ENCODE peak calls at places on chromosomes 11 and 22, in eight cellular contexts. One of them, this sample, is unnamed.

GRCh38 chr11:9120659-9121350 is 29.4 kb upstream of the SCUBE2 start:
- DNase-seq in stimulated activated CD4-positive, alpha-beta T cell treated with anti-CD3 and anti-CD28 coated beads, Interleukin-15, amount 100 ng/mL, for 1 hour: no peak
- DNase-seq in T-helper 1 cell: no peak
- DNase-seq in B cell: no peak
- DNase-seq in HFF-Myc: no peak
- DNase-seq in NCI-H1092: no peak
- DNase-seq in mesenchymal stem cell: no peak
- DNase-seq in stimulated activated CD8-positive, alpha-beta memory T cell treated with anti-CD3 and anti-CD28 coated beads, Interleukin-2, amount 100 ng/mL, for 48 hours: no peak
- DNase-seq in this sample: no peak

GRCh38 chr11:74714904-74715303 is 16.3 kb downstream of the CHRDL2 start:
- DNase-seq in stimulated activated CD4-positive, alpha-beta T cell treated with anti-CD3 and anti-CD28 coated beads, Interleukin-15, amount 100 ng/mL, for 1 hour: no peak
- DNase-seq in T-helper 1 cell: no peak
- DNase-seq in B cell: no peak
- DNase-seq in HFF-Myc: no peak
- DNase-seq in NCI-H1092: no peak
- DNase-seq in mesenchymal stem cell: no peak
- DNase-seq in stimulated activated CD8-positive, alpha-beta memory T cell treated with anti-CD3 and anti-CD28 coated beads, Interleukin-2, amount 100 ng/mL, for 48 hours: no peak
- DNase-seq in this sample: no peak

GRCh38 chr11:405323-405975 is 9.3 kb downstream of the SIGIRR start:
- DNase-seq in stimulated activated CD4-positive, alpha-beta T cell treated with anti-CD3 and anti-CD28 coated beads, Interleukin-15, amount 100 ng/mL, for 1 hour: no peak
- DNase-seq in T-helper 1 cell: no peak
- DNase-seq in B cell: no peak
- DNase-seq in HFF-Myc: no peak
- DNase-seq in NCI-H1092: no peak
- DNase-seq in mesenchymal stem cell: no peak
- DNase-seq in stimulated activated CD8-positive, alpha-beta memory T cell treated with anti-CD3 and anti-CD28 coated beads, Interleukin-2, amount 100 ng/mL, for 48 hours: no peak
- DNase-seq in this sample: no peak

GRCh38 chr11:9016916-9017642 is 13.3 kb upstream of the NRIP3 start:
- DNase-seq in stimulated activated CD4-positive, alpha-beta T cell treated with anti-CD3 and anti-CD28 coated beads, Interleukin-15, amount 100 ng/mL, for 1 hour: no peak
- DNase-seq in T-helper 1 cell: no peak
- DNase-seq in B cell: no peak
- DNase-seq in HFF-Myc: no peak
- DNase-seq in NCI-H1092: no peak
- DNase-seq in mesenchymal stem cell: no peak
- DNase-seq in stimulated activated CD8-positive, alpha-beta memory T cell treated with anti-CD3 and anti-CD28 coated beads, Interleukin-2, amount 100 ng/mL, for 48 hours: no peak
- DNase-seq in this sample: no peak

GRCh38 chr11:9179141-9179540 is 86.0 kb downstream of the DENND5A start:
- DNase-seq in stimulated activated CD4-positive, alpha-beta T cell treated with anti-CD3 and anti-CD28 coated beads, Interleukin-15, amount 100 ng/mL, for 1 hour: no peak
- DNase-seq in T-helper 1 cell: no peak
- DNase-seq in B cell: no peak
- DNase-seq in HFF-Myc: no peak
- DNase-seq in NCI-H1092: no peak
- DNase-seq in mesenchymal stem cell: no peak
- DNase-seq in stimulated activated CD8-positive, alpha-beta memory T cell treated with anti-CD3 and anti-CD28 coated beads, Interleukin-2, amount 100 ng/mL, for 48 hours: no peak
- DNase-seq in this sample: no peak

GRCh38 chr11:61526229-61526628 is 17.7 kb downstream of the LRRC10B start:
- DNase-seq in stimulated activated CD4-positive, alpha-beta T cell treated with anti-CD3 and anti-CD28 coated beads, Interleukin-15, amount 100 ng/mL, for 1 hour: no peak
- DNase-seq in T-helper 1 cell: no peak
- DNase-seq in B cell: no peak
- DNase-seq in HFF-Myc: no peak
- DNase-seq in NCI-H1092: no peak
- DNase-seq in mesenchymal stem cell: no peak
- DNase-seq in stimulated activated CD8-positive, alpha-beta memory T cell treated with anti-CD3 and anti-CD28 coated beads, Interleukin-2, amount 100 ng/mL, for 48 hours: no peak
- DNase-seq in this sample: no peak

GRCh38 chr11:64000026-64000739 is 13.9 kb downstream of the OTUB1 start:
- DNase-seq in stimulated activated CD4-positive, alpha-beta T cell treated with anti-CD3 and anti-CD28 coated beads, Interleukin-15, amount 100 ng/mL, for 1 hour: peak; percentile 51
- DNase-seq in T-helper 1 cell: peak; percentile 60
- DNase-seq in B cell: peak; percentile 50
- DNase-seq in HFF-Myc: no peak
- DNase-seq in NCI-H1092: no peak
- DNase-seq in mesenchymal stem cell: peak; percentile 67
- DNase-seq in stimulated activated CD8-positive, alpha-beta memory T cell treated with anti-CD3 and anti-CD28 coated beads, Interleukin-2, amount 100 ng/mL, for 48 hours: peak; percentile 48
- DNase-seq in this sample: no peak

GRCh38 chr11:3738241-3738640 is 59.1 kb downstream of the NUP98 start:
- DNase-seq in stimulated activated CD4-positive, alpha-beta T cell treated with anti-CD3 and anti-CD28 coated beads, Interleukin-15, amount 100 ng/mL, for 1 hour: no peak
- DNase-seq in T-helper 1 cell: no peak
- DNase-seq in B cell: no peak
- DNase-seq in HFF-Myc: no peak
- DNase-seq in NCI-H1092: no peak
- DNase-seq in mesenchymal stem cell: no peak
- DNase-seq in stimulated activated CD8-positive, alpha-beta memory T cell treated with anti-CD3 and anti-CD28 coated beads, Interleukin-2, amount 100 ng/mL, for 48 hours: no peak
- DNase-seq in this sample: no peak

GRCh38 chr22:32607086-32607485 is 132.5 kb downstream of the FBXO7 start:
- DNase-seq in stimulated activated CD4-positive, alpha-beta T cell treated with anti-CD3 and anti-CD28 coated beads, Interleukin-15, amount 100 ng/mL, for 1 hour: no peak
- DNase-seq in T-helper 1 cell: no peak
- DNase-seq in B cell: no peak
- DNase-seq in HFF-Myc: no peak
- DNase-seq in NCI-H1092: no peak
- DNase-seq in mesenchymal stem cell: peak; percentile 29
- DNase-seq in stimulated activated CD8-positive, alpha-beta memory T cell treated with anti-CD3 and anti-CD28 coated beads, Interleukin-2, amount 100 ng/mL, for 48 hours: no peak
- DNase-seq in this sample: no peak

GRCh38 chr22:49554741-49555140 is 272.9 kb downstream of the BRD1 start:
- DNase-seq in stimulated activated CD4-positive, alpha-beta T cell treated with anti-CD3 and anti-CD28 coated beads, Interleukin-15, amount 100 ng/mL, for 1 hour: no peak
- DNase-seq in T-helper 1 cell: no peak
- DNase-seq in B cell: no peak
- DNase-seq in HFF-Myc: no peak
- DNase-seq in NCI-H1092: no peak
- DNase-seq in mesenchymal stem cell: no peak
- DNase-seq in stimulated activated CD8-positive, alpha-beta memory T cell treated with anti-CD3 and anti-CD28 coated beads, Interleukin-2, amount 100 ng/mL, for 48 hours: no peak
- DNase-seq in this sample: no peak

GRCh38 chr11:128867277-128867676 is at the start of gene KCNJ1:
- DNase-seq in stimulated activated CD4-positive, alpha-beta T cell treated with anti-CD3 and anti-CD28 coated beads, Interleukin-15, amount 100 ng/mL, for 1 hour: no peak
- DNase-seq in T-helper 1 cell: no peak
- DNase-seq in B cell: no peak
- DNase-seq in HFF-Myc: no peak
- DNase-seq in NCI-H1092: no peak
- DNase-seq in mesenchymal stem cell: no peak
- DNase-seq in stimulated activated CD8-positive, alpha-beta memory T cell treated with anti-CD3 and anti-CD28 coated beads, Interleukin-2, amount 100 ng/mL, for 48 hours: no peak
- DNase-seq in this sample: no peak

GRCh38 chr22:38034278-38034882 is 22.8 kb upstream of the PICK1 start:
- DNase-seq in stimulated activated CD4-positive, alpha-beta T cell treated with anti-CD3 and anti-CD28 coated beads, Interleukin-15, amount 100 ng/mL, for 1 hour: no peak
- DNase-seq in T-helper 1 cell: no peak
- DNase-seq in B cell: no peak
- DNase-seq in HFF-Myc: peak; percentile 82
- DNase-seq in NCI-H1092: no peak
- DNase-seq in mesenchymal stem cell: peak; percentile 93
- DNase-seq in stimulated activated CD8-positive, alpha-beta memory T cell treated with anti-CD3 and anti-CD28 coated beads, Interleukin-2, amount 100 ng/mL, for 48 hours: no peak
- DNase-seq in this sample: no peak

GRCh38 chr22:32555546-32555945 is 80.9 kb downstream of the FBXO7 start:
- DNase-seq in stimulated activated CD4-positive, alpha-beta T cell treated with anti-CD3 and anti-CD28 coated beads, Interleukin-15, amount 100 ng/mL, for 1 hour: no peak
- DNase-seq in T-helper 1 cell: no peak
- DNase-seq in B cell: no peak
- DNase-seq in HFF-Myc: no peak
- DNase-seq in NCI-H1092: no peak
- DNase-seq in mesenchymal stem cell: no peak
- DNase-seq in stimulated activated CD8-positive, alpha-beta memory T cell treated with anti-CD3 and anti-CD28 coated beads, Interleukin-2, amount 100 ng/mL, for 48 hours: no peak
- DNase-seq in this sample: no peak

GRCh38 chr11:60700689-60701508 is 1.5 kb downstream of the MS4A8 start:
- DNase-seq in stimulated activated CD4-positive, alpha-beta T cell treated with anti-CD3 and anti-CD28 coated beads, Interleukin-15, amount 100 ng/mL, for 1 hour: no peak
- DNase-seq in T-helper 1 cell: no peak
- DNase-seq in B cell: no peak
- DNase-seq in HFF-Myc: no peak
- DNase-seq in NCI-H1092: peak; percentile 88
- DNase-seq in mesenchymal stem cell: no peak
- DNase-seq in stimulated activated CD8-positive, alpha-beta memory T cell treated with anti-CD3 and anti-CD28 coated beads, Interleukin-2, amount 100 ng/mL, for 48 hours: no peak
- DNase-seq in this sample: no peak

GRCh38 chr11:36002796-36003195 is 58.9 kb downstream of the LDLRAD3 start:
- DNase-seq in stimulated activated CD4-positive, alpha-beta T cell treated with anti-CD3 and anti-CD28 coated beads, Interleukin-15, amount 100 ng/mL, for 1 hour: no peak
- DNase-seq in T-helper 1 cell: no peak
- DNase-seq in B cell: no peak
- DNase-seq in HFF-Myc: no peak
- DNase-seq in NCI-H1092: no peak
- DNase-seq in mesenchymal stem cell: no peak
- DNase-seq in stimulated activated CD8-positive, alpha-beta memory T cell treated with anti-CD3 and anti-CD28 coated beads, Interleukin-2, amount 100 ng/mL, for 48 hours: no peak
- DNase-seq in this sample: no peak

GRCh38 chr11:125423247-125423849 is 72.7 kb downstream of the FEZ1 start:
- DNase-seq in stimulated activated CD4-positive, alpha-beta T cell treated with anti-CD3 and anti-CD28 coated beads, Interleukin-15, amount 100 ng/mL, for 1 hour: no peak
- DNase-seq in T-helper 1 cell: no peak
- DNase-seq in B cell: no peak
- DNase-seq in HFF-Myc: no peak
- DNase-seq in NCI-H1092: no peak
- DNase-seq in mesenchymal stem cell: no peak
- DNase-seq in stimulated activated CD8-positive, alpha-beta memory T cell treated with anti-CD3 and anti-CD28 coated beads, Interleukin-2, amount 100 ng/mL, for 48 hours: no peak
- DNase-seq in this sample: no peak